ENCODE peak calls at places on chromosomes 2 and 18, in ten cellular contexts. Q, S, Y, E, I, C, F, J, Z and G are unnamed samples.

GRCh38 chr18:44180683-44181082 is 500.0 kb upstream of the SETBP1 start:
- DNase-seq in Q (peak), S (no peak), Y (no peak), E (peak), I (no peak), C (no peak), F (no peak), J (no peak), Z (no peak), G (no peak)

GRCh38 chr2:163515836-163516235 is 220.0 kb downstream of the FIGN start:
- DNase-seq in Q (no peak), S (no peak), Y (no peak), E (no peak), I (no peak), C (no peak), F (no peak), J (no peak), Z (no peak), G (no peak)

GRCh38 chr2:178962805-178963433 is 87.0 kb downstream of the CCDC141 start:
- DNase-seq in Q (no peak), S (no peak), Y (no peak), E (no peak), I (no peak), C (no peak), F (no peak), J (no peak), Z (no peak), G (no peak)

GRCh38 chr18:35042389-35043066 is 1.3 kb downstream of the MAPRE2 start:
- DNase-seq in Q (peak), S (no peak), Y (no peak), E (peak), I (no peak), C (no peak), F (no peak), J (no peak), Z (no peak), G (no peak)

GRCh38 chr2:234564719-234565118 is 67.8 kb upstream of the ARL4C start:
- DNase-seq in Q (peak), S (no peak), Y (no peak), E (peak), I (no peak), C (no peak), F (no peak), J (no peak), Z (no peak), G (no peak)

GRCh38 chr2:189412330-189412953 is 28.8 kb upstream of the WDR75 start:
- DNase-seq in Q (peak), S (peak), Y (no peak), E (peak), I (peak), C (peak), F (no peak), J (no peak), Z (peak), G (no peak)

GRCh38 chr2:222655406-222655747 is 515 bp downstream of the FARSB start:
- DNase-seq in Q (peak), S (no peak), Y (no peak), E (peak), I (no peak), C (no peak), F (no peak), J (no peak), Z (no peak), G (no peak)

GRCh38 chr2:98504386-98505109 is 59.9 kb downstream of the INPP4A start:
- DNase-seq in Q (peak), S (no peak), Y (no peak), E (no peak), I (no peak), C (no peak), F (no peak), J (no peak), Z (no peak), G (no peak)

GRCh38 chr2:110731064-110731463 is 1.3 kb upstream of the ACOXL start:
- DNase-seq in Q (no peak), S (no peak), Y (no peak), E (no peak), I (no peak), C (no peak), F (no peak), J (no peak), Z (no peak), G (no peak)

GRCh38 chr2:152385718-152386117 is 50.7 kb downstream of the FMNL2 start:
- DNase-seq in Q (no peak), S (no peak), Y (no peak), E (no peak), I (no peak), C (no peak), F (no peak), J (no peak), Z (no peak), G (no peak)

GRCh38 chr2:10415640-10416039 is 32.5 kb downstream of the ODC1 start:
- DNase-seq in Q (no peak), S (no peak), Y (no peak), E (no peak), I (no peak), C (no peak), F (no peak), J (no peak), Z (no peak), G (no peak)

GRCh38 chr18:34697233-34697632 is 12.9 kb upstream of the DTNA start:
- DNase-seq in Q (peak), S (no peak), Y (no peak), E (no peak), I (no peak), C (no peak), F (no peak), J (no peak), Z (no peak), G (no peak)

GRCh38 chr18:49072524-49072934 is 121.8 kb upstream of the SMAD7 start:
- DNase-seq in Q (peak), S (no peak), Y (no peak), E (no peak), I (no peak), C (no peak), F (no peak), J (no peak), Z (no peak), G (no peak)

GRCh38 chr2:168212866-168213265 is 34.5 kb downstream of the STK39 start:
- DNase-seq in Q (peak), S (no peak), Y (no peak), E (no peak), I (no peak), C (no peak), F (no peak), J (no peak), Z (no peak), G (no peak)

GRCh38 chr2:158378926-158379325 is 77.6 kb downstream of the CCDC148 start:
- DNase-seq in Q (no peak), S (no peak), Y (no peak), E (no peak), I (no peak), C (no peak), F (no peak), J (no peak), Z (no peak), G (no peak)

GRCh38 chr2:128606837-128607236 is 288.2 kb upstream of the HS6ST1 start:
- DNase-seq in Q (no peak), S (no peak), Y (no peak), E (no peak), I (no peak), C (no peak), F (no peak), J (no peak), Z (no peak), G (no peak)

GRCh38 chr2:218722876-218723477 is 12.3 kb downstream of the TTLL4 start:
- DNase-seq in Q (no peak), S (no peak), Y (no peak), E (no peak), I (no peak), C (no peak), F (no peak), J (no peak), Z (no peak), G (no peak)

GRCh38 chr18:76986391-76986790 is 146.2 kb downstream of the MBP start:
- DNase-seq in Q (no peak), S (no peak), Y (no peak), E (no peak), I (no peak), C (no peak), F (no peak), J (no peak), Z (no peak), G (no peak)

GRCh38 chr2:174965992-174966789 is 39.0 kb downstream of the CHN1 start:
- DNase-seq in Q (peak), S (no peak), Y (no peak), E (peak), I (no peak), C (no peak), F (no peak), J (no peak), Z (no peak), G (no peak)

GRCh38 chr18:9861157-9861556 is 24.6 kb upstream of the TXNDC2 start:
- DNase-seq in Q (no peak), S (no peak), Y (no peak), E (no peak), I (no peak), C (no peak), F (no peak), J (no peak), Z (no peak), G (no peak)